ENCODE peak calls at places on chromosomes 13 and 19, in nine cellular contexts. J is H1, E is neural progenitor cell, Z is GM23248, I is mammary epithelial cell, S is IMR-90, L is neuronal stem cell, U is colonic mucosa, G is PC-3. R is an unnamed sample.

GRCh38 chr13:20391597-20392452 is 133.8 kb downstream of the CRYL1 start:
- DNase-seq in L (no peak), E (peak), I (no peak), U (no peak), G (peak), J (peak), Z (no peak), S (no peak), R (no peak)

GRCh38 chr19:53424968-53425597 is 6.7 kb upstream of the ZNF761 start:
- DNase-seq in S (peak), J (peak), I (peak), G (peak), L (peak), U (peak), E (peak), Z (peak), R (peak)

GRCh38 chr13:67267136-67267535 is 37.0 kb upstream of the PCDH9 start:
- DNase-seq in E (no peak), Z (peak), I (no peak), L (no peak), G (no peak), S (peak), U (no peak), J (no peak), R (no peak)

GRCh38 chr13:23433171-23434153 is at the start of gene SACS:
- DNase-seq in G (peak), L (peak), E (peak), U (no peak), I (peak), J (peak), S (peak), Z (peak), R (no peak)

GRCh38 chr13:42981853-42982252 is 10.2 kb downstream of the EPSTI1 start:
- DNase-seq in U (peak), E (no peak), I (peak), S (no peak), Z (no peak), L (no peak), G (peak), J (no peak), R (no peak)

GRCh38 chr13:43611631-43612416 is 174.9 kb downstream of the ENOX1 start:
- DNase-seq in L (no peak), S (no peak), G (no peak), U (no peak), J (no peak), I (no peak), E (no peak), Z (no peak), R (no peak)

GRCh38 chr19:6481541-6482342 is at the start of gene DENND1C:
- DNase-seq in Z (peak), L (no peak), J (peak), I (no peak), S (no peak), G (peak), U (no peak), E (peak), R (no peak)

GRCh38 chr13:37621811-37622361 is 23.3 kb upstream of the POSTN start:
- DNase-seq in U (no peak), J (no peak), G (no peak), Z (peak), S (peak), I (no peak), L (no peak), E (no peak), R (no peak)

GRCh38 chr13:73835138-73835721 is 299.0 kb downstream of the KLF12 start:
- DNase-seq in G (peak), S (peak), J (no peak), I (peak), E (peak), L (peak), Z (peak), U (no peak), R (peak)

GRCh38 chr13:42894765-42895181 is 97.3 kb downstream of the EPSTI1 start:
- DNase-seq in S (peak), E (no peak), L (no peak), G (peak), J (no peak), Z (peak), I (peak), U (peak), R (no peak)

GRCh38 chr13:44463759-44464158 is 90.1 kb downstream of the SERP2 start:
- DNase-seq in L (no peak), I (no peak), U (no peak), J (no peak), S (no peak), Z (no peak), G (no peak), E (no peak), R (no peak)

GRCh38 chr19:51372649-51373504 is at the start of gene NKG7:
- DNase-seq in J (no peak), U (no peak), Z (no peak), S (no peak), G (no peak), L (no peak), E (no peak), I (no peak), R (no peak)

GRCh38 chr19:36245210-36246005 is 30.5 kb downstream of the ZNF146 start:
- DNase-seq in U (no peak), I (no peak), J (peak), E (peak), S (no peak), Z (peak), G (no peak), L (peak), R (no peak)

GRCh38 chr19:14767466-14767971 is 10.8 kb downstream of the ADGRE2 start:
- DNase-seq in U (no peak), I (no peak), E (no peak), Z (no peak), G (no peak), J (no peak), S (no peak), L (no peak), R (no peak)

GRCh38 chr13:48976677-48977625 is 1.2 kb downstream of the FNDC3A start:
- DNase-seq in Z (peak), L (no peak), I (no peak), J (no peak), S (no peak), U (peak), G (peak), E (no peak), R (no peak)

GRCh38 chr13:113969973-113970611 is 3.8 kb downstream of the C13orf46 start:
- DNase-seq in Z (no peak), I (peak), S (no peak), L (no peak), U (peak), J (no peak), G (peak), E (no peak), R (no peak)

GRCh38 chr19:55080121-55080914 is 4.6 kb downstream of the EPS8L1 start:
- DNase-seq in Z (peak), J (peak), L (no peak), S (peak), E (peak), G (no peak), U (peak), I (peak), R (peak)

GRCh38 chr13:112483299-112483698 is 104.7 kb downstream of the TUBGCP3 start:
- DNase-seq in Z (no peak), E (no peak), J (no peak), L (no peak), S (no peak), G (no peak), U (no peak), I (no peak), R (no peak)

GRCh38 chr13:39144941-39145533 is 106.8 kb downstream of the NHLRC3 start:
- DNase-seq in G (peak), L (peak), I (peak), U (peak), J (peak), S (peak), E (peak), Z (peak), R (peak)

GRCh38 chr19:33260628-33261418 is 35.2 kb upstream of the SLC7A10 start:
- DNase-seq in Z (no peak), S (no peak), G (no peak), L (no peak), I (no peak), E (no peak), U (no peak), J (no peak), R (no peak)

GRCh38 chr13:23701646-23702045 is 131.4 kb downstream of the TNFRSF19 start:
- DNase-seq in U (no peak), J (no peak), G (no peak), S (peak), E (no peak), Z (no peak), I (no peak), L (no peak), R (no peak)

GRCh38 chr13:88802886-88803285 is 1131.7 kb downstream of the SLITRK5 start:
- DNase-seq in Z (no peak), E (no peak), G (peak), S (no peak), L (no peak), U (no peak), J (no peak), I (no peak), R (no peak)

GRCh38 chr19:1206733-1207301 is 1.2 kb downstream of the STK11 start:
- DNase-seq in S (no peak), Z (peak), G (no peak), I (no peak), E (no peak), U (peak), L (no peak), J (no peak), R (no peak)

GRCh38 chr13:28047784-28048388 is 52.5 kb downstream of the FLT3 start:
- DNase-seq in U (no peak), L (no peak), J (no peak), S (peak), E (no peak), I (peak), G (peak), Z (peak), R (no peak)

GRCh38 chr13:45278096-45278645 is 62.8 kb downstream of the TPT1 start:
- DNase-seq in G (no peak), U (no peak), Z (no peak), S (no peak), E (no peak), L (no peak), J (no peak), I (no peak), R (no peak)

GRCh38 chr19:3094638-3095374 is 644 bp downstream of the GNA11 start:
- DNase-seq in Z (peak), G (no peak), U (no peak), J (no peak), E (peak), L (no peak), I (peak), S (peak), R (no peak)

GRCh38 chr13:66159526-66159925 is 1070.6 kb downstream of the PCDH9 start:
- DNase-seq in G (no peak), U (no peak), L (no peak), E (no peak), Z (no peak), S (no peak), I (no peak), J (no peak), R (no peak)

GRCh38 chr19:28169168-28169862 is 1043.6 kb downstream of the UQCRFS1 start:
- DNase-seq in I (no peak), G (no peak), L (peak), E (peak), Z (no peak), U (no peak), J (peak), S (no peak), R (no peak)

GRCh38 chr19:45599286-45599685 is 2.7 kb downstream of the GPR4 start:
- DNase-seq in U (no peak), I (no peak), S (no peak), E (peak), J (no peak), L (no peak), Z (no peak), G (no peak), R (no peak)

GRCh38 chr13:24361138-24361537 is 51.8 kb downstream of the C1QTNF9 start:
- DNase-seq in U (peak), I (no peak), G (no peak), E (no peak), Z (no peak), J (no peak), L (no peak), S (no peak), R (no peak)

GRCh38 chr13:33872005-33872351 is 54.0 kb downstream of the RFC3 start:
- DNase-seq in U (no peak), S (no peak), I (no peak), L (no peak), E (no peak), Z (no peak), J (no peak), G (no peak), R (no peak)

GRCh38 chr13:37141011-37141410 is 35.5 kb upstream of the CSNK1A1L start:
- DNase-seq in G (no peak), I (no peak), J (no peak), E (no peak), Z (peak), S (no peak), L (no peak), U (no peak), R (no peak)

GRCh38 chr19:42501733-42502132 is 26.5 kb downstream of the CEACAM1 start:
- DNase-seq in Z (no peak), G (no peak), J (no peak), E (no peak), U (no peak), L (no peak), I (no peak), S (no peak), R (no peak)

GRCh38 chr19:44942067-44942571 is at the start of gene APOC4:
- DNase-seq in E (no peak), U (no peak), L (no peak), J (no peak), Z (no peak), S (no peak), I (no peak), G (no peak), R (no peak)

GRCh38 chr19:8577741-8578140 is 499 bp upstream of the MYO1F start:
- DNase-seq in Z (no peak), G (no peak), I (no peak), L (no peak), U (no peak), J (no peak), E (no peak), S (no peak), R (no peak)

GRCh38 chr13:80055804-80056203 is 285.1 kb downstream of the SPRY2 start:
- DNase-seq in S (no peak), E (peak), L (peak), J (no peak), G (no peak), Z (no peak), I (no peak), U (no peak), R (no peak)

GRCh38 chr19:40507892-40508291 is 41.1 kb downstream of the SPTBN4 start:
- DNase-seq in G (no peak), I (no peak), J (no peak), E (no peak), Z (no peak), U (no peak), L (no peak), S (no peak), R (no peak)

GRCh38 chr19:19192910-19193423 is 909 bp downstream of the RFXANK start:
- DNase-seq in J (no peak), Z (peak), U (no peak), G (no peak), S (no peak), L (no peak), I (no peak), E (no peak), R (no peak)

GRCh38 chr19:19191920-19192882 is at the start of the genes BORCS8 and RFXANK:
- DNase-seq in U (peak), S (peak), J (peak), Z (peak), I (peak), E (peak), G (peak), L (peak), R (peak)

GRCh38 chr19:19193926-19194325 is 1.9 kb downstream of the RFXANK start:
- DNase-seq in E (no peak), J (no peak), U (no peak), S (no peak), L (no peak), Z (no peak), G (no peak), I (no peak), R (no peak)
- H3K27ac ChIP-seq in E (no peak), J (no peak), U (no peak), S (no peak), L (no peak), Z (no peak), G (no peak), I (no peak), R (no peak)

DNA sequence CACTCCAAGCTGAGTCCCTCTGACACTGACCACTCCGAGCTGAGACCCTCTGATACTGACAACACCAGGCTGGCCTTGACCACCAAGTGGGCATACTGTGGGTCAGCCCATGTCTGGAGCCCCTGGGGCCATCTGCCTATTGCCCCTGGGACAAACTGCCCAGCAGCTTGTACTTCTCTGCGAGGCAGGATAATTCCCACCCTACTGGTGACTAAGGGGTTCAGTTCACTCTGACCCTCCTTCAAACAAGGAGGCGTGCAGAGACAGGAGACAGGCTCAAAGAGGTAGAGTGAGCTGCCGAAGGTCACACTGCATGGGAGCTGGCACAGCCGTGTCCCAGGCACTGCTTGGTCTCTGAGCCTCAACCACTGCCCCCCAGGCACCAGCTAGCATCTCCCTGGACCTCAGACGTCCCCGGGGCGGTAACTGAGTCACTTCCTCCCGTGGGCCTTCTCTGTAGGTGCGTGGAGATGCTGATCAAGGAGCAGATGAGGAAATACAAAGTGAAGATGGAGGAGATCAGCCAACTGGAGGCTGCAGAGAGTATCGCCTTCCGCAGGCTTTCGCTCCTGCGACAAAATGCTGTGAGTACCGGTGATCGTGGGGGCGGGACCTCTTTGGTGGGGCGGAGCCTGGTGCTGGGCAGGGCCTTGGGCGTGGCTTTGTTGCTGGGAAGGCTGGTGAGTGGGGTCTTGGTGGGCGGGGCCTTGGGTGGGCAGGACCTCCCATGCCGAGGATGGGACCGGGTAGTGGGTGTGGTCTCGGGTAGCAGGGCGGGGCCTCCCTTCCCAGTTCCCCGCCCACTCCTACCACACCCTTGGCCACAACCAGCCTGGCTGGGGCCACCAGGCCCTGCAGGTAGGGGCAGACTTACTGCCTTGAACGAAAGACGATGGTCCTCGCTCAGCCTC is 5.8 kb upstream of the USE1 start:
- DNase-seq in I (no peak), E (peak), G (peak), S (peak), Z (peak), J (peak), L (peak), U (peak), R (peak)
- H3K9ac ChIP-seq in I (no peak), E (no peak), G (no peak), S (no peak), Z (no peak), J (no peak), L (peak), U (no peak), R (no peak)

DNA sequence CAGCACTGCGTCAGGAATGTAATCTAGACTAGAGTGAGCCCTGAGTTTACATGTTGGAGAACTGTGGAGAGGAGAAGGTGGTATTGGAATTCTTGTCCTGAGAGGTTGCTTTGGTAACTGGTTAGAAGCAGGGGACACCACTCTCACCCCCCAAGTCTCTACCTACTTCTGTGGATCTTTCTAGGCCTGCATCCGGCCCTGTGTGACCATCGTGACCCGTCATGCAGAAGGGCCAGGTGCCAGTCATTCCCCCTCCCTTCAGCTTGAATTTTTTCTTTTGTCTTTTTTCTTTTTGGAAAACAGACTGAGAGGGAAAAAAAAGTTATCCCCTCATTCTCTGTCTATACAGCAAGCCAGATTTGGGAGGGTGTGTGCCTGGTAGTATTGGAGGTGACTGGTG is 31.8 kb downstream of the NFIX start:
- DNase-seq in L (no peak), E (no peak), J (no peak), U (no peak), I (no peak), Z (peak), S (no peak), G (no peak), R (no peak)
- H3K4me3 ChIP-seq in L (no peak), E (no peak), J (no peak), U (no peak), I (peak), Z (peak), S (peak), G (peak), R (peak)

GRCh38 chr13:46402178-46402577 is 15.1 kb upstream of the RUBCNL start:
- DNase-seq in Z (no peak), J (no peak), I (no peak), L (no peak), E (no peak), S (no peak), U (no peak), G (no peak), R (no peak)
- H3K27ac ChIP-seq in Z (no peak), J (no peak), I (no peak), L (no peak), E (no peak), S (no peak), U (no peak), G (no peak), R (no peak)

GRCh38 chr19:47499863-47500830 is 14.7 kb downstream of the NAPA start:
- DNase-seq in I (no peak), J (no peak), E (no peak), L (no peak), Z (no peak), G (no peak), S (no peak), U (no peak), R (no peak)
- H3K9ac ChIP-seq in I (no peak), J (no peak), E (no peak), L (peak), Z (no peak), G (no peak), S (no peak), U (no peak), R (no peak)

DNA sequence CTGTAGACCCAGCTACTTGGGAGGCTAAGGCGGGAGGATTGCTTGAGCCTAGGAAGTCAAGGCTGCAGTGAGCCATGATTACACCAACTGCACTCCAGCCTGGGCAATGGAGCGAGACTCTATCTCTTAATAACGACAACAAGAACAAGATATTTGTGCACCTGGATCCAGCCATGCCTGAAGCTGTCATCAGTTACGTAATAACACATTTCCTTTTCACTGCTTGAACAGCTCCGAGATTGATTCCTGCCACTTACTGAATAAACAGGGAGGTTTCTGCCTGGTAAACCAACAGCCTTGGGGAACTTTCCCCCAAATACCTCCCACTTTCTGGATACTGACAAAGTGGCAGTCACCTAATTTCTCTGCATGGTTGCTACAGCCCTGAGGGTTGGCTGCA is 5.4 kb downstream of the KANK2 start:
- DNase-seq in Z (no peak), L (no peak), I (no peak), G (no peak), J (no peak), S (no peak), U (no peak), E (no peak), R (no peak)
- H3K4me3 ChIP-seq in Z (no peak), L (no peak), I (no peak), G (no peak), J (no peak), S (no peak), U (no peak), E (no peak), R (no peak)

R was measured in SK-N-MC.